ENCODE peak calls at places on chromosome 4, in four cellular contexts. One of them, this sample, is unnamed.

GRCh38 chr4:83093060-83093640 is 21.4 kb downstream of the PLAC8 start:
- DNase-seq in ELF-1: peak
- DNase-seq in brain microvascular endothelial cell: no peak
- DNase-seq in SHP77: no peak
- DNase-seq in this sample: peak

GRCh38 chr4:56062527-56062926 is 113.8 kb downstream of the CEP135 start:
- DNase-seq in SHP77: no peak
- DNase-seq in ELF-1: no peak
- DNase-seq in brain microvascular endothelial cell: no peak
- DNase-seq in this sample: no peak

GRCh38 chr4:8908206-8908893 is 36.7 kb upstream of the HMX1 start:
- DNase-seq in ELF-1: no peak
- DNase-seq in brain microvascular endothelial cell: no peak
- DNase-seq in SHP77: no peak
- DNase-seq in this sample: peak

GRCh38 chr4:9913846-9914245 is 107.5 kb downstream of the SLC2A9 start:
- DNase-seq in SHP77: no peak
- DNase-seq in ELF-1: no peak
- DNase-seq in brain microvascular endothelial cell: no peak
- DNase-seq in this sample: no peak

GRCh38 chr4:139556735-139557505 is 901 bp upstream of the SETD7 start:
- DNase-seq in SHP77: peak
- DNase-seq in brain microvascular endothelial cell: no peak
- DNase-seq in ELF-1: peak
- DNase-seq in this sample: peak

GRCh38 chr4:78954048-78954666 is 14.9 kb upstream of the PAQR3 start:
- DNase-seq in ELF-1: peak
- DNase-seq in SHP77: peak
- DNase-seq in brain microvascular endothelial cell: no peak
- DNase-seq in this sample: no peak

GRCh38 chr4:113760094-113760851 is 1.3 kb downstream of the CAMK2D start:
- DNase-seq in SHP77: peak
- DNase-seq in ELF-1: peak
- DNase-seq in brain microvascular endothelial cell: peak
- DNase-seq in this sample: peak

GRCh38 chr4:89511776-89512175 is 204.2 kb upstream of the GPRIN3 start:
- DNase-seq in brain microvascular endothelial cell: no peak
- DNase-seq in ELF-1: peak
- DNase-seq in SHP77: no peak
- DNase-seq in this sample: no peak

GRCh38 chr4:158071931-158072330 is 100.9 kb downstream of the GASK1B start:
- DNase-seq in brain microvascular endothelial cell: no peak
- DNase-seq in ELF-1: no peak
- DNase-seq in SHP77: no peak
- DNase-seq in this sample: no peak

GRCh38 chr4:94251094-94251493 is 43.4 kb downstream of the SMARCAD1 start:
- DNase-seq in brain microvascular endothelial cell: no peak
- DNase-seq in ELF-1: no peak
- DNase-seq in SHP77: no peak
- DNase-seq in this sample: no peak

GRCh38 chr4:55183926-55184599 is 58.7 kb upstream of the KDR start:
- DNase-seq in ELF-1: peak
- DNase-seq in brain microvascular endothelial cell: peak
- DNase-seq in SHP77: no peak
- DNase-seq in this sample: peak

GRCh38 chr4:71415491-71415890 is 76.7 kb downstream of the SLC4A4 start:
- DNase-seq in SHP77: no peak
- DNase-seq in ELF-1: no peak
- DNase-seq in brain microvascular endothelial cell: peak
- DNase-seq in this sample: no peak

GRCh38 chr4:147371661-147372060 is 109.2 kb upstream of the EDNRA start:
- DNase-seq in SHP77: no peak
- DNase-seq in ELF-1: no peak
- DNase-seq in brain microvascular endothelial cell: peak
- DNase-seq in this sample: no peak

GRCh38 chr4:57233391-57233790 is 123.2 kb upstream of the IGFBP7 start:
- DNase-seq in brain microvascular endothelial cell: peak
- DNase-seq in ELF-1: no peak
- DNase-seq in SHP77: no peak
- DNase-seq in this sample: no peak